ENCODE peak calls at places on chromosomes 11 and 22, in five cellular contexts. One of them, this sample, is unnamed.
A peak's percentile ranks its signal among the peaks of the same experiment; 100 is the strongest.

GRCh38 chr11:109000531-109000930 is 335.7 kb downstream of the DDX10 start:
- DNase-seq in stimulated activated CD4-positive, alpha-beta T cell treated with anti-CD3 and anti-CD28 coated beads, Interleukin-4, amount 100 ng/mL, for 24 hours: no peak
- DNase-seq in HT-29: no peak
- DNase-seq in ELR: no peak
- DNase-seq in activated CD4-positive, alpha-beta T cell treated with anti-CD3 and anti-CD28 coated beads, Interleukin-2, amount 50 U/mL, for 1 hour: no peak
- DNase-seq in this sample: no peak

GRCh38 chr11:16853266-16853665 is 114.8 kb downstream of the C11orf58 start:
- DNase-seq in activated CD4-positive, alpha-beta T cell treated with anti-CD3 and anti-CD28 coated beads, Interleukin-2, amount 50 U/mL, for 1 hour: no peak
- DNase-seq in ELR: no peak
- DNase-seq in stimulated activated CD4-positive, alpha-beta T cell treated with anti-CD3 and anti-CD28 coated beads, Interleukin-4, amount 100 ng/mL, for 24 hours: no peak
- DNase-seq in HT-29: no peak
- DNase-seq in this sample: no peak

GRCh38 chr22:49499433-49500075 is 328.1 kb downstream of the BRD1 start:
- DNase-seq in HT-29: no peak
- DNase-seq in ELR: no peak
- DNase-seq in stimulated activated CD4-positive, alpha-beta T cell treated with anti-CD3 and anti-CD28 coated beads, Interleukin-4, amount 100 ng/mL, for 24 hours: no peak
- DNase-seq in activated CD4-positive, alpha-beta T cell treated with anti-CD3 and anti-CD28 coated beads, Interleukin-2, amount 50 U/mL, for 1 hour: no peak
- DNase-seq in this sample: no peak

GRCh38 chr11:79201637-79202347 is 239.0 kb downstream of the TENM4 start:
- DNase-seq in stimulated activated CD4-positive, alpha-beta T cell treated with anti-CD3 and anti-CD28 coated beads, Interleukin-4, amount 100 ng/mL, for 24 hours: no peak
- DNase-seq in HT-29: no peak
- DNase-seq in ELR: no peak
- DNase-seq in activated CD4-positive, alpha-beta T cell treated with anti-CD3 and anti-CD28 coated beads, Interleukin-2, amount 50 U/mL, for 1 hour: no peak
- DNase-seq in this sample: no peak

GRCh38 chr11:57071829-57072228 is 83.1 kb downstream of the OR5AK2 start:
- DNase-seq in stimulated activated CD4-positive, alpha-beta T cell treated with anti-CD3 and anti-CD28 coated beads, Interleukin-4, amount 100 ng/mL, for 24 hours: no peak
- DNase-seq in HT-29: no peak
- DNase-seq in ELR: peak; percentile 40
- DNase-seq in activated CD4-positive, alpha-beta T cell treated with anti-CD3 and anti-CD28 coated beads, Interleukin-2, amount 50 U/mL, for 1 hour: no peak
- DNase-seq in this sample: peak; percentile 12

GRCh38 chr11:113314389-113315301 is at the start of gene TTC12:
- DNase-seq in activated CD4-positive, alpha-beta T cell treated with anti-CD3 and anti-CD28 coated beads, Interleukin-2, amount 50 U/mL, for 1 hour: peak; percentile 92
- DNase-seq in stimulated activated CD4-positive, alpha-beta T cell treated with anti-CD3 and anti-CD28 coated beads, Interleukin-4, amount 100 ng/mL, for 24 hours: peak; percentile 93
- DNase-seq in HT-29: peak; percentile 97
- DNase-seq in ELR: peak; percentile 93
- DNase-seq in this sample: peak; percentile 12

GRCh38 chr11:18566406-18566805 is 22.1 kb downstream of the UEVLD start:
- DNase-seq in stimulated activated CD4-positive, alpha-beta T cell treated with anti-CD3 and anti-CD28 coated beads, Interleukin-4, amount 100 ng/mL, for 24 hours: no peak
- DNase-seq in ELR: no peak
- DNase-seq in activated CD4-positive, alpha-beta T cell treated with anti-CD3 and anti-CD28 coated beads, Interleukin-2, amount 50 U/mL, for 1 hour: no peak
- DNase-seq in HT-29: no peak
- DNase-seq in this sample: no peak

GRCh38 chr11:76835928-76836612 is 24.6 kb upstream of the ACER3 start:
- DNase-seq in activated CD4-positive, alpha-beta T cell treated with anti-CD3 and anti-CD28 coated beads, Interleukin-2, amount 50 U/mL, for 1 hour: no peak
- DNase-seq in stimulated activated CD4-positive, alpha-beta T cell treated with anti-CD3 and anti-CD28 coated beads, Interleukin-4, amount 100 ng/mL, for 24 hours: no peak
- DNase-seq in ELR: no peak
- DNase-seq in HT-29: no peak
- DNase-seq in this sample: peak; percentile 70

GRCh38 chr11:1826552-1827094 is 8.2 kb upstream of the SYT8 start:
- DNase-seq in ELR: peak; percentile 20
- DNase-seq in stimulated activated CD4-positive, alpha-beta T cell treated with anti-CD3 and anti-CD28 coated beads, Interleukin-4, amount 100 ng/mL, for 24 hours: no peak
- DNase-seq in activated CD4-positive, alpha-beta T cell treated with anti-CD3 and anti-CD28 coated beads, Interleukin-2, amount 50 U/mL, for 1 hour: no peak
- DNase-seq in HT-29: peak; percentile 92
- DNase-seq in this sample: peak; percentile 68

GRCh38 chr22:20579273-20580120 is 72.1 kb downstream of the MED15 start:
- DNase-seq in activated CD4-positive, alpha-beta T cell treated with anti-CD3 and anti-CD28 coated beads, Interleukin-2, amount 50 U/mL, for 1 hour: no peak
- DNase-seq in HT-29: no peak
- DNase-seq in ELR: no peak
- DNase-seq in stimulated activated CD4-positive, alpha-beta T cell treated with anti-CD3 and anti-CD28 coated beads, Interleukin-4, amount 100 ng/mL, for 24 hours: no peak
- DNase-seq in this sample: no peak

GRCh38 chr11:76769645-76770586 is 13.2 kb upstream of the TSKU start:
- DNase-seq in stimulated activated CD4-positive, alpha-beta T cell treated with anti-CD3 and anti-CD28 coated beads, Interleukin-4, amount 100 ng/mL, for 24 hours: no peak
- DNase-seq in ELR: peak; percentile 53
- DNase-seq in activated CD4-positive, alpha-beta T cell treated with anti-CD3 and anti-CD28 coated beads, Interleukin-2, amount 50 U/mL, for 1 hour: no peak
- DNase-seq in HT-29: peak; percentile 93
- DNase-seq in this sample: no peak

GRCh38 chr11:122733301-122733686 is 77.8 kb downstream of the UBASH3B start:
- DNase-seq in ELR: no peak
- DNase-seq in HT-29: peak; percentile 36
- DNase-seq in stimulated activated CD4-positive, alpha-beta T cell treated with anti-CD3 and anti-CD28 coated beads, Interleukin-4, amount 100 ng/mL, for 24 hours: no peak
- DNase-seq in activated CD4-positive, alpha-beta T cell treated with anti-CD3 and anti-CD28 coated beads, Interleukin-2, amount 50 U/mL, for 1 hour: no peak
- DNase-seq in this sample: no peak

GRCh38 chr11:8019671-8020597 is 32.8 kb downstream of the EIF3F start:
- DNase-seq in stimulated activated CD4-positive, alpha-beta T cell treated with anti-CD3 and anti-CD28 coated beads, Interleukin-4, amount 100 ng/mL, for 24 hours: peak; percentile 37
- DNase-seq in ELR: peak; percentile 46
- DNase-seq in activated CD4-positive, alpha-beta T cell treated with anti-CD3 and anti-CD28 coated beads, Interleukin-2, amount 50 U/mL, for 1 hour: peak; percentile 24
- DNase-seq in HT-29: no peak
- DNase-seq in this sample: peak; percentile 82

GRCh38 chr11:130727715-130728114 is 188.6 kb downstream of the SNX19 start:
- DNase-seq in stimulated activated CD4-positive, alpha-beta T cell treated with anti-CD3 and anti-CD28 coated beads, Interleukin-4, amount 100 ng/mL, for 24 hours: no peak
- DNase-seq in HT-29: no peak
- DNase-seq in activated CD4-positive, alpha-beta T cell treated with anti-CD3 and anti-CD28 coated beads, Interleukin-2, amount 50 U/mL, for 1 hour: no peak
- DNase-seq in ELR: no peak
- DNase-seq in this sample: no peak

GRCh38 chr11:79062814-79063762 is 377.7 kb downstream of the TENM4 start:
- DNase-seq in stimulated activated CD4-positive, alpha-beta T cell treated with anti-CD3 and anti-CD28 coated beads, Interleukin-4, amount 100 ng/mL, for 24 hours: no peak
- DNase-seq in ELR: peak; percentile 15
- DNase-seq in HT-29: peak; percentile 19
- DNase-seq in activated CD4-positive, alpha-beta T cell treated with anti-CD3 and anti-CD28 coated beads, Interleukin-2, amount 50 U/mL, for 1 hour: no peak
- DNase-seq in this sample: peak; percentile 62

GRCh38 chr22:19368876-19369275 is 62.7 kb downstream of the HIRA start:
- DNase-seq in stimulated activated CD4-positive, alpha-beta T cell treated with anti-CD3 and anti-CD28 coated beads, Interleukin-4, amount 100 ng/mL, for 24 hours: no peak
- DNase-seq in ELR: no peak
- DNase-seq in HT-29: no peak
- DNase-seq in activated CD4-positive, alpha-beta T cell treated with anti-CD3 and anti-CD28 coated beads, Interleukin-2, amount 50 U/mL, for 1 hour: no peak
- DNase-seq in this sample: no peak

GRCh38 chr11:82927264-82927880 is 25.8 kb downstream of the DDIAS start:
- DNase-seq in HT-29: peak; percentile 83
- DNase-seq in stimulated activated CD4-positive, alpha-beta T cell treated with anti-CD3 and anti-CD28 coated beads, Interleukin-4, amount 100 ng/mL, for 24 hours: peak; percentile 44
- DNase-seq in ELR: peak; percentile 80
- DNase-seq in activated CD4-positive, alpha-beta T cell treated with anti-CD3 and anti-CD28 coated beads, Interleukin-2, amount 50 U/mL, for 1 hour: peak; percentile 6
- DNase-seq in this sample: peak; percentile 77

GRCh38 chr11:1562469-1563148 is 9.5 kb downstream of the DUSP8 start:
- DNase-seq in ELR: no peak
- DNase-seq in HT-29: no peak
- DNase-seq in stimulated activated CD4-positive, alpha-beta T cell treated with anti-CD3 and anti-CD28 coated beads, Interleukin-4, amount 100 ng/mL, for 24 hours: no peak
- DNase-seq in activated CD4-positive, alpha-beta T cell treated with anti-CD3 and anti-CD28 coated beads, Interleukin-2, amount 50 U/mL, for 1 hour: no peak
- DNase-seq in this sample: no peak

GRCh38 chr11:126332221-126332711 is 23.2 kb upstream of the ST3GAL4 start:
- DNase-seq in activated CD4-positive, alpha-beta T cell treated with anti-CD3 and anti-CD28 coated beads, Interleukin-2, amount 50 U/mL, for 1 hour: no peak
- DNase-seq in stimulated activated CD4-positive, alpha-beta T cell treated with anti-CD3 and anti-CD28 coated beads, Interleukin-4, amount 100 ng/mL, for 24 hours: no peak
- DNase-seq in HT-29: no peak
- DNase-seq in ELR: peak; percentile 92
- DNase-seq in this sample: peak; percentile 92

This sample was measured in GM03348.